ENCODE peak calls at places on chromosomes 5 and 9, in nine cellular contexts. H is stomach, Y is spleen, R is ovary, O is GM12878, D is transverse colon, K is prostate gland, W is K562, A is uterus. S is an unnamed sample.

GRCh38 chr9:108813951-108814601 is 41.7 kb downstream of the ACTL7B start:
- DNase-seq in H (no peak), Y (no peak), R (no peak), O (no peak), D (no peak), K (no peak), W (no peak), A (no peak), S (no peak)

GRCh38 chr5:51414516-51414915 is 31.3 kb downstream of the ISL1 start:
- DNase-seq in H (no peak), Y (no peak), R (no peak), O (no peak), D (no peak), K (no peak), W (no peak), A (no peak), S (no peak)

GRCh38 chr5:170971-171800 is 20.1 kb upstream of the LRRC14B start:
- DNase-seq in H (no peak), Y (peak; percentile 73), R (peak; percentile 93), O (no peak), D (no peak), K (no peak), W (no peak), A (no peak), S (no peak)

GRCh38 chr5:855771-856530 is 5.2 kb upstream of the ZDHHC11 start:
- DNase-seq in H (no peak), Y (peak; percentile 57), R (peak; percentile 23), O (no peak), D (no peak), K (no peak), W (no peak), A (no peak), S (no peak)

GRCh38 chr5:139383275-139383992 is at the start of gene SLC23A1:
- DNase-seq in H (no peak), Y (peak; percentile 56), R (peak; percentile 34), O (no peak), D (peak; percentile 80), K (no peak), W (no peak), A (no peak), S (no peak)

GRCh38 chr5:179475211-179475840 is 75.0 kb upstream of the RUFY1 start:
- DNase-seq in H (no peak), Y (peak; percentile 76), R (no peak), O (no peak), D (no peak), K (no peak), W (no peak), A (no peak), S (no peak)

GRCh38 chr5:127028822-127029457 is 1.4 kb downstream of the MARCHF3 start:
- DNase-seq in H (no peak), Y (no peak), R (peak; percentile 47), O (no peak), D (peak; percentile 57), K (peak; percentile 22), W (peak; percentile 32), A (no peak), S (no peak)

GRCh38 chr5:147481376-147481775 is 28.5 kb downstream of the DPYSL3 start:
- DNase-seq in H (no peak), Y (no peak), R (no peak), O (no peak), D (no peak), K (no peak), W (no peak), A (no peak), S (no peak)

GRCh38 chr9:69411931-69412740 is 87.1 kb downstream of the ENTREP1 start:
- DNase-seq in H (no peak), Y (no peak), R (no peak), O (no peak), D (no peak), K (no peak), W (no peak), A (no peak), S (no peak)

GRCh38 chr5:133909584-133909983 is 58.8 kb downstream of the C5orf15 start:
- DNase-seq in H (no peak), Y (no peak), R (no peak), O (no peak), D (no peak), K (no peak), W (no peak), A (no peak), S (no peak)

GRCh38 chr5:62977641-62978040 is 399.0 kb downstream of the LRRC70 start:
- DNase-seq in H (no peak), Y (no peak), R (no peak), O (no peak), D (no peak), K (no peak), W (no peak), A (no peak), S (no peak)

GRCh38 chr9:107734231-107735014 is 244.9 kb upstream of the KLF4 start:
- DNase-seq in H (no peak), Y (no peak), R (peak; percentile 77), O (no peak), D (no peak), K (no peak), W (no peak), A (peak; percentile 50), S (no peak)

GRCh38 chr9:98709968-98710965 is 1.5 kb upstream of the GABBR2 start:
- DNase-seq in H (no peak), Y (no peak), R (no peak), O (no peak), D (no peak), K (no peak), W (no peak), A (no peak), S (no peak)

GRCh38 chr5:175022286-175022685 is 297.9 kb downstream of the MSX2 start:
- DNase-seq in H (no peak), Y (no peak), R (no peak), O (no peak), D (no peak), K (no peak), W (no peak), A (no peak), S (no peak)

GRCh38 chr5:181058786-181059296 is 18.8 kb downstream of the BTNL9 start:
- DNase-seq in H (no peak), Y (no peak), R (no peak), O (no peak), D (no peak), K (no peak), W (no peak), A (no peak), S (no peak)

GRCh38 chr9:18333157-18333556 is 140.8 kb upstream of the ADAMTSL1 start:
- DNase-seq in H (no peak), Y (no peak), R (no peak), O (no peak), D (no peak), K (no peak), W (no peak), A (no peak), S (no peak)

GRCh38 chr5:163108351-163108750 is 329.0 kb upstream of the CCNG1 start:
- DNase-seq in H (no peak), Y (no peak), R (no peak), O (no peak), D (no peak), K (no peak), W (no peak), A (no peak), S (no peak)

GRCh38 chr5:163106098-163106497 is 331.3 kb upstream of the CCNG1 start:
- DNase-seq in H (no peak), Y (no peak), R (no peak), O (no peak), D (no peak), K (no peak), W (no peak), A (no peak), S (no peak)

GRCh38 chr5:163105456-163105855 is 331.9 kb upstream of the CCNG1 start:
- DNase-seq in H (no peak), Y (no peak), R (no peak), O (no peak), D (no peak), K (no peak), W (no peak), A (no peak), S (no peak)

DNA sequence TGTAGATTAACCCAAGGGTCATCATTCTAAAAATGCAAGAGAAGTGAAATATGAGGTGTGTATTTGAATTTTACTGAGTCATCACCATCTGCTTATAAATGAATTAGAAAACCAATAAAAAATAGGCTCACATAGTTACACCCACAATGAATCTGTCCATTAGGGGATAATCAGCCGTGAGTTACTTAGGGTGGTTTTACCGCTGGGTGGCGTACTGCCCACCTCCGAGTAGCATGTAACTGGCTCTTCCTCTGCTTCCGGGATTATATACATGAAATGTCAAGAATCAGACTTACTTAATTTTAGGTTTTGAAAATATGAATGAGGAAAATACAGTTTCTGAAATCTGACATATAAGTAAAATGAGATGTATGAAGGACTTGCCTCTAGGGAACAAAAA is 332.9 kb upstream of the CCNG1 start:
- DNase-seq in H (no peak), Y (no peak), R (no peak), O (no peak), D (no peak), K (no peak), W (no peak), A (no peak), S (no peak)
- TF ChIP-seq CTCF in H (no peak), Y (no peak), R (no peak), O (peak; percentile 31), D (no peak), K (no peak), W (no peak), A (no peak), S (no peak)

GRCh38 chr5:173963867-173964429 is 25.0 kb upstream of the C5orf47 start:
- DNase-seq in H (no peak), Y (no peak), R (no peak), O (no peak), D (peak; percentile 41), K (peak; percentile 64), W (no peak), A (no peak), S (no peak)
- TF ChIP-seq POLR2A in H (no peak), Y (no peak), R (no peak), O (no peak), D (peak; percentile 34), K (peak; percentile 58), W (no peak), A (no peak), S (no peak)

GRCh38 chr5:143641957-143642356 is 170.0 kb upstream of the HMHB1 start:
- DNase-seq in H (no peak), Y (no peak), R (no peak), O (no peak), D (no peak), K (no peak), W (no peak), A (no peak), S (no peak)
- H3K27ac ChIP-seq in H (no peak overlapping the region), Y (no peak overlapping the region), R (no peak overlapping the region), O (no peak overlapping the region), D (no peak overlapping the region), K (no peak overlapping the region), W (no peak overlapping the region), A (no peak overlapping the region), S (no peak overlapping the region)

DNA sequence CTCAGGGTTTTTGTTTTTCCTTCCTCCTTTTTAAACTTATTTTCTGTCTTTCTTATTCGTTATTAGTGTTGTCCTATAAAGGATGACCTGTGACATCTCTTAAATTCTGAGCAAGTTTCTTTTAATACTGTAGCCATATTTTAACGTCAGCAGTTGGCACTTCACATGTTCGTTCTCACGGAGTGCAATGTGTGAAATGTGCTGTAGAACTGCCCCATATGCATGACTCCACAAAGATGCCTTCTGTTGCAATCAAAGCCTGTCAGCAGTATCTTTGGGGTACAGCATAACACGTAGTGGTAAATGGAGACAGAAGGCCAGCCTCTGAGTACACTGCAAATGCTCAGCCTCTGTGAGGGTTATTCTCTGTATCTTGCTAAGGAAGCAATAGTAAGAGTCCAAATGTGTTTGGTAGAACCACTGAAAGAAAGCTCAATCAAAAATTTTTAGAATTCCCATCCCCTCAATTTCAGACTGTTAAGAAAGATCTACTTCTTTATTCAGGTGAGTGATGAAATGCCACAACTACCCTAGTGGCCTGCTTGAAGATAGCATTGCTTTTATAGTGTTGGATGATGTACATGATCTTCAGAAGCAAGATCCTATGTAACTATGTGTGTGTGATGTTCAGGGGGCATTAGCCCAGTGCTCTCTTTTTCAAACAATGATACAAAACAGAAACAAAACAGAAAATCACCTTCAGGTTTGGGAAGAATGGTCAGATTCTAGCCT is 277.7 kb downstream of the TMEM167A start:
- DNase-seq in H (no peak), Y (no peak), R (no peak), O (no peak), D (no peak), K (no peak), W (no peak), A (no peak), S (no peak)
- TF ChIP-seq CTCF in H (no peak), Y (no peak), R (no peak), O (no peak), D (no peak), K (no peak), W (no peak), A (no peak), S (no peak)

S was measured in heart left ventricle.